ENCODE peak calls at places on chromosome 5, in ten cellular contexts. W is pancreas; F is cardiac muscle cell; J is psoas muscle; O is CD4-positive, CD25-positive, alpha-beta regulatory T cell; S is AG04449; D is aorta; B is adipocyte; G is gastrocnemius medialis; Z is brain microvascular endothelial cell. L is an unnamed sample.

GRCh38 chr5:136526798-136527197 is 161.5 kb upstream of the TRPC7 start:
- DNase-seq in J (no peak), D (no peak), F (no peak), Z (no peak), G (no peak), S (no peak), O (no peak), W (no peak), B (no peak), L (no peak)

GRCh38 chr5:90134892-90135291 is 274.7 kb downstream of the CETN3 start:
- DNase-seq in D (peak; percentile 96), Z (peak; percentile 91), J (peak; percentile 66), G (peak; percentile 30), F (peak; percentile 89), O (no peak), W (no peak), B (peak; percentile 54), S (no peak), L (peak; percentile 51)

GRCh38 chr5:128534729-128535128 is 3.3 kb downstream of the FBN2 start:
- DNase-seq in G (no peak), O (no peak), F (peak; percentile 65), Z (no peak), B (peak; percentile 80), J (no peak), S (no peak), D (no peak), W (no peak), L (no peak)

GRCh38 chr5:84237126-84237525 is 147.6 kb downstream of the EDIL3 start:
- DNase-seq in F (no peak), O (no peak), W (no peak), G (no peak), Z (no peak), J (no peak), D (no peak), B (no peak), S (no peak), L (no peak)

GRCh38 chr5:135851186-135851906 is 16.9 kb downstream of the SLC25A48 start:
- DNase-seq in G (no peak), O (no peak), D (no peak), S (no peak), W (no peak), F (no peak), J (no peak), B (no peak), Z (no peak), L (no peak)

GRCh38 chr5:55241756-55242155 is 8.3 kb upstream of the CCNO start:
- DNase-seq in G (no peak), W (no peak), J (no peak), Z (no peak), B (no peak), O (no peak), F (no peak), S (no peak), D (no peak), L (no peak)

GRCh38 chr5:132491368-132492364 is 1.1 kb upstream of the IRF1 start:
- DNase-seq in W (no peak), J (no peak), O (peak; percentile 25), G (no peak), B (no peak), D (no peak), S (no peak), F (no peak), Z (no peak), L (no peak)

GRCh38 chr5:150112211-150113046 is 26.1 kb upstream of the CSF1R start:
- DNase-seq in G (peak; percentile 44), J (peak; percentile 73), O (no peak), S (peak; percentile 56), D (peak; percentile 92), F (peak; percentile 87), W (no peak), Z (peak; percentile 83), B (peak; percentile 93), L (peak; percentile 52)

GRCh38 chr5:135386886-135387628 is 12.0 kb downstream of the MACROH2A1 start:
- DNase-seq in W (no peak), J (no peak), D (no peak), O (no peak), G (peak; percentile 71), Z (peak; percentile 89), B (peak; percentile 95), F (peak; percentile 93), S (peak; percentile 73), L (no peak)

GRCh38 chr5:109533847-109534272 is 124.1 kb upstream of the PJA2 start:
- DNase-seq in S (no peak), Z (peak; percentile 33), B (peak; percentile 40), J (no peak), W (no peak), F (peak; percentile 5), D (no peak), O (no peak), G (no peak), L (no peak)

DNA sequence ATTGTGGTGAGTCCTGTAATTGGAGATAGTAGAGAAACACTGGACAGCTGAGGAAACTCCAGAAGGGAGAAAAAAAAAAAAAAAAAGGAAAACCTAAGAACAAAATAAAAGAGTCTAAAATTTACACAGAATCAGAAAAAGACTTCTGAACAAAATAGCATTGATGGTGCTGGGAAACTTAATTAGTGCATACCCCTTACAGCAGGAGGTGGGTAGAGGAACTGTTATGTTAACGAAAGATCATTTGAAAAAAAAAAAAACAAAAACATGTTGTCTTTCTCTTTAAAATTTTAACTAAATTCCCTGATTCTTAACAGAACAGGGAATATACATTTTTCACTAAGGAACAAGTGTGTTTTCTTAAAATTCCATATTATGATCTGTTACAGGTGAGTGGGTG is 11.6 kb upstream of the MTX3 start:
- DNase-seq in W (no peak), Z (no peak), O (no peak), S (no peak), F (no peak), G (no peak), J (no peak), B (no peak), D (no peak), L (no peak)
- H3K4me3 ChIP-seq in W (no peak overlapping the region), Z (no peak overlapping the region), O (no peak overlapping the region), S (no peak overlapping the region), F (no peak overlapping the region), G (no peak overlapping the region), J (no peak overlapping the region), B (no peak overlapping the region), D (no peak overlapping the region), L (no peak overlapping the region)

DNA sequence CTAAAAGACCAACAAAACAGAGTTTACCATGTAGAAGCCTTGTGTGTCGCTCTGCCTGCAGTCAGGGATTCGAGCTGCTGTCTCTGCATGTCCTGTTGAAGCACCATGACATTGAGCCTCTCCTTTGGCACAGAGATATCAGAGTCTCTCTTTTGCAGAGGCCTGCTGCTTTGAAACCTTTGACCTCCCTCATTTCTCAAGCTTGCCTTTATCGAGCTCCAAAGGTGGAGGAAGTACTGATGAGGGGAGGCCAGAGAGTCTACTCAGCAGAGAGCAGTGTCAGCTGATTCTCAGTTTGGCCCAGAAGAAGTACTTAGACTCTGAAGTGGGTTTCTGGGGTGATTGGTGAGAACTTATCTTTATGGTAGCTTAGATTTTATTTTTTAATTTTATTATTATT is 82.6 kb downstream of the ARHGAP26 start:
- DNase-seq in W (no peak), F (no peak), G (no peak), B (no peak), D (no peak), Z (no peak), S (no peak), O (no peak), J (no peak), L (no peak)
- H3K4me3 ChIP-seq in W (no peak overlapping the region), F (no peak overlapping the region), G (no peak overlapping the region), B (no peak overlapping the region), D (no peak overlapping the region), Z (no peak overlapping the region), S (no peak overlapping the region), O (no peak overlapping the region), J (no peak overlapping the region), L (no peak overlapping the region)

GRCh38 chr5:175750476-175751080 is 92.7 kb downstream of the HRH2 start:
- DNase-seq in W (no peak), Z (no peak), O (no peak), J (no peak), D (no peak), G (no peak), F (no peak), S (no peak), B (no peak), L (no peak)

GRCh38 chr5:175749591-175749990 is 91.7 kb downstream of the HRH2 start:
- DNase-seq in G (no peak), O (no peak), S (no peak), B (no peak), J (no peak), D (no peak), W (no peak), Z (no peak), F (no peak), L (no peak)

GRCh38 chr5:175753536-175753890 is 95.6 kb downstream of the HRH2 start:
- DNase-seq in J (no peak), G (no peak), O (no peak), D (no peak), F (no peak), W (no peak), B (no peak), S (no peak), Z (no peak), L (no peak)

GRCh38 chr5:175748650-175749049 is 90.8 kb downstream of the HRH2 start:
- DNase-seq in J (no peak), W (no peak), D (no peak), B (no peak), G (no peak), Z (no peak), S (no peak), O (no peak), F (no peak), L (no peak)

DNA sequence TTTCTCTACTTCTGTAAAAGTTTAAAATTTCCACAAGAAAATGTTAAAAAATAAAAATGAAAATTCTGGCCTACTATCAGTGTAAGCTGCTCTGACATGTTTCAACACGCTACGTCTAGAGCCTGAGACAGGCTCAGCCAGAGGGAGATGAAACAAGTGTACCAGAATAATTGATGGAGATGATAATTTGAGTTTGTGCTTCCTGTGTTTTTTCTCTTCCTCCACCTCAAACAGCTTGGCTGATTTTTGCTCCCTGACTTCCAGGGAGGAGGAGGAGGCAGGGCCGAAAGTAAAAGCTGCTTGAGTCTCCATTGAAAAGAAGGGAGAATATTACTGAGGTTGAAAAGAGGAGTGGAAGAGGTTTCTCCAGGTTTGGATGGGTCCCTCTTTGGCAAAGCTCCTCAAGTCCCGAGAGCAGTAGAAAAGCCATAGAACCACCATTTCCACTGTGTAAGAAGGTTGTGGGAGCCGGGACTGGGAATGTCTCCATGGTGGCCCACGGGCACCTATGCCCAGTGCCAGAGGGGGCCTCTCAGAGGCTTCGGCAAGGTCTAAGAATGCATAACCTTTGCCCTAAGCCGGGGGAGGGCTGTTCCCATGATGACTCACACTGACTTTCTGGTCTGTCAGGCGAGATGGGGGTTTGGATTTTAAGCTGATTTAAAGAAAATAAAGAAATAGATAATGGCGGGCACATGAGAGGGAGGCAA is 95.1 kb downstream of the HRH2 start:
- DNase-seq in J (no peak), S (no peak), G (no peak), B (no peak), Z (no peak), F (no peak), D (no peak), O (no peak), W (no peak), L (no peak)
- H3K4me3 ChIP-seq in J (no peak overlapping the region), S (no peak overlapping the region), G (no peak overlapping the region), B (no peak overlapping the region), Z (no peak overlapping the region), F (no peak overlapping the region), D (no peak overlapping the region), O (no peak overlapping the region), W (no peak overlapping the region), L (no peak overlapping the region)

DNA sequence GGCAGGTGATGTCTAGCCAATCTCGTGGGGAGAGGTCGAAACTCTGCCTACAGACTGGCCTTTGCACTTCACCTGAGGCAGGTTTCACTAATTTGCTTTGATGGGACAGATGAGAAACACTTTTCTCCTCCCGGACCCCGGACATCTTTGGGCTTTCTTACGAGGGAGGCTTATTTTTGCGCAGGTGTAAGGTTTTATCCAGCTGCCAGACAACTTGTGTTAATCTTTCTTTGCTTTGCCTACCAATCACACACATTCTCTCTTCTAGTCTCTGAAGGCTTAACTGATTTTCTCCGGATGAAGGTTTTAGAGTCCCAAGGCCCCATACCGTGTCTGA is 359 bp upstream of the EMB start:
- DNase-seq in O (no peak), F (no peak), D (no peak), Z (no peak), B (no peak), J (no peak), S (no peak), W (no peak), G (no peak), L (no peak)
- H3K4me3 ChIP-seq in O (peak overlapping the region; percentile 85), F (peak overlapping the region; percentile 52), D (peak overlapping the region; percentile 18), Z (peak overlapping the region; percentile 64), B (peak overlapping the region; percentile 73), J (peak overlapping the region; percentile 51), S (peak overlapping the region; percentile 63), W (peak overlapping the region; percentile 20), G (no peak overlapping the region), L (peak overlapping the region; percentile 71)